ENCODE peak calls at places on chromosomes 7 and 10, in eight cellular contexts. T, Q, W, Y, X, B, A and P are unnamed samples.

GRCh38 chr7:44320794-44321371 is 4.5 kb downstream of the CAMK2B start:
- DNase-seq in B (no peak), X (no peak), Q (no peak), Y (no peak), A (no peak), W (no peak), T (no peak), P (no peak)

GRCh38 chr10:116421815-116422214 is 5.8 kb upstream of the PNLIPRP3 start:
- DNase-seq in W (no peak), Q (no peak), X (no peak), T (no peak), Y (no peak), A (no peak), B (no peak), P (no peak)

GRCh38 chr10:32437334-32437733 is 8.6 kb upstream of the CCDC7 start:
- DNase-seq in B (no peak), W (no peak), A (no peak), Y (no peak), Q (peak), X (peak), T (peak), P (no peak)

GRCh38 chr7:102064361-102065025 is 222.2 kb upstream of the SH2B2 start:
- DNase-seq in Y (peak), A (no peak), W (no peak), X (peak), T (no peak), B (no peak), Q (no peak), P (no peak)

GRCh38 chr10:101228682-101229274 is 485 bp downstream of the LBX1 start:
- DNase-seq in A (no peak), Q (no peak), Y (no peak), W (no peak), T (no peak), X (no peak), B (peak), P (no peak)

GRCh38 chr10:17527530-17528146 is 73.2 kb upstream of the ST8SIA6 start:
- DNase-seq in Q (peak), Y (peak), B (no peak), T (peak), X (peak), A (no peak), W (no peak), P (no peak)

GRCh38 chr10:25493122-25493893 is 318.5 kb downstream of the GPR158 start:
- DNase-seq in T (no peak), X (peak), Q (no peak), Y (peak), A (no peak), W (no peak), B (peak), P (peak)

GRCh38 chr10:102713483-102713813 is 749 bp downstream of the ARL3 start:
- DNase-seq in A (no peak), B (no peak), Y (no peak), Q (peak), T (no peak), X (no peak), W (no peak), P (no peak)

GRCh38 chr7:103573479-103574058 is 127.6 kb upstream of the SLC26A5 start:
- DNase-seq in B (peak), T (peak), W (no peak), Q (peak), Y (peak), X (peak), A (no peak), P (no peak)

GRCh38 chr7:140022582-140023211 is 40.1 kb downstream of the PARP12 start:
- DNase-seq in Y (no peak), X (peak), W (no peak), T (peak), A (no peak), B (no peak), Q (no peak), P (no peak)

GRCh38 chr10:71526662-71527061 is 129.9 kb downstream of the CDH23 start:
- DNase-seq in Q (no peak), T (no peak), A (no peak), W (no peak), Y (no peak), B (no peak), X (no peak), P (no peak)

DNA sequence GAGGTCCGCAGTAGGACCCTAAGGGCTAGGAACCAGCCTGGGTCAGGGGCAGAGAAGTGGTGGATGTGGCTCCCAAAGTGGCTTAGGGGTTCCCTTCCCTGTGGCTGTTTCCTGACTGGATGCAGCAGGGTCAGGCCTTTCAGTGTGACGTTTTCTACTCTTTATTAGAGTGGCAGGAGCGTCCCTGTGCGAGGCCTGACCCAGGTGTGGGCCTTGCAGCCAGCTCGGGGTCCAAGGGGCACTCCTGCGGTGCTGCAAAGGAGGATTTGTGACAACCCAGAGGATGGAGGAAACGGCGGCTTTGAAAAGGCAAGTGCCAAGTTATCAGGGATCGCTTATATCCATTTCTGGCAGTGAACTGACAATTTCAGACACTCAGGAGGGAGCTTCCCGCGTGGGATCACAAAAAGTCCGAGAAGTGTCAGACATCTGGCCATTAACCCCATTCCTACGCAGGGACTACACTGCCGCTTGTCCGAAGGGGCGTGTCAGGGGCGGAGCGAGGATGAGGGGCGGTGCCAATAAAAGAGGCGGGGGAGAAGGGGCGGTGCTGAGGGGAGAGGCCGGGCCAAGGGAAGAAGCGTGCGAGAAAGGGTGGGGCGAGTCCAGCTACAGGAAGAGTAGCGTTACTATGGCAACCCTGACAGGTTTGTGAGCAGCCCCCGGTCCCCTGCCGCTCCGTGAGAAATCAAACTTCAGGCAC is 98.8 kb upstream of the ZNF722 start:
- DNase-seq in X (no peak), Y (no peak), B (no peak), Q (no peak), A (peak), T (no peak), W (peak), P (no peak)
- H3K4me3 ChIP-seq in X (no peak), Y (no peak), B (no peak), Q (no peak), A (peak), T (no peak), W (peak), P (peak)

DNA sequence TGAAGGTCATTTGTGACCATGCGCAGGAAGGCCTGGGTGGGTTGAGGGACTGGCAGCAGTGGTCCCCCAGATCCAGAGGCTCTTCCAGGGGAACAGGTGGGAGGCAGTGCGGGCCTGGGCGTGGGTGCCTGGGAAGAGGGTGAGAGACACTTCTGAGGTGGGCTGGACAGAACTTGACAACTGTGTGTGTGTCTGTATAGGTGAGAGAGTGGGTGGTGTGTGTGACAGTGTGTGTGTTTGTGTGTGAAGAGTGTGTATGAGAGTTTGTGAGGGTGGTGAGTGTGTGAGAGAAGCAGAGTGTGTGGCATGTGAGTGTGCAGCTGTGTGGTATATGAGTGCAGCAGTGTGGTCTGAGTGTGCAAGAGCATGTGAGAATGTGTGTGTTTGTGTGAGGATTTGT is 87.7 kb downstream of the TMEM178B start:
- DNase-seq in A (no peak), Y (no peak), B (no peak), T (no peak), Q (no peak), W (no peak), X (no peak), P (no peak)
- H3K4me3 ChIP-seq in A (no peak), Y (no peak), B (no peak), T (no peak), Q (no peak), W (no peak), X (no peak), P (peak)

GRCh38 chr7:151116603-151117002 is 30.3 kb downstream of the AGAP3 start:
- DNase-seq in A (no peak), W (no peak), X (no peak), Q (no peak), B (no peak), Y (no peak), T (no peak), P (no peak)

GRCh38 chr7:151113344-151114150 is 27.3 kb downstream of the AGAP3 start:
- DNase-seq in X (peak), Y (peak), B (peak), W (no peak), A (no peak), T (no peak), Q (peak), P (peak)

GRCh38 chr7:151115121-151115835 is 29.0 kb downstream of the AGAP3 start:
- DNase-seq in B (peak), Q (peak), X (no peak), T (no peak), Y (peak), A (no peak), W (no peak), P (no peak)

GRCh38 chr7:151115836-151116418 is 29.7 kb downstream of the AGAP3 start:
- DNase-seq in Y (peak), T (no peak), Q (no peak), A (peak), X (no peak), B (no peak), W (no peak), P (no peak)

DNA sequence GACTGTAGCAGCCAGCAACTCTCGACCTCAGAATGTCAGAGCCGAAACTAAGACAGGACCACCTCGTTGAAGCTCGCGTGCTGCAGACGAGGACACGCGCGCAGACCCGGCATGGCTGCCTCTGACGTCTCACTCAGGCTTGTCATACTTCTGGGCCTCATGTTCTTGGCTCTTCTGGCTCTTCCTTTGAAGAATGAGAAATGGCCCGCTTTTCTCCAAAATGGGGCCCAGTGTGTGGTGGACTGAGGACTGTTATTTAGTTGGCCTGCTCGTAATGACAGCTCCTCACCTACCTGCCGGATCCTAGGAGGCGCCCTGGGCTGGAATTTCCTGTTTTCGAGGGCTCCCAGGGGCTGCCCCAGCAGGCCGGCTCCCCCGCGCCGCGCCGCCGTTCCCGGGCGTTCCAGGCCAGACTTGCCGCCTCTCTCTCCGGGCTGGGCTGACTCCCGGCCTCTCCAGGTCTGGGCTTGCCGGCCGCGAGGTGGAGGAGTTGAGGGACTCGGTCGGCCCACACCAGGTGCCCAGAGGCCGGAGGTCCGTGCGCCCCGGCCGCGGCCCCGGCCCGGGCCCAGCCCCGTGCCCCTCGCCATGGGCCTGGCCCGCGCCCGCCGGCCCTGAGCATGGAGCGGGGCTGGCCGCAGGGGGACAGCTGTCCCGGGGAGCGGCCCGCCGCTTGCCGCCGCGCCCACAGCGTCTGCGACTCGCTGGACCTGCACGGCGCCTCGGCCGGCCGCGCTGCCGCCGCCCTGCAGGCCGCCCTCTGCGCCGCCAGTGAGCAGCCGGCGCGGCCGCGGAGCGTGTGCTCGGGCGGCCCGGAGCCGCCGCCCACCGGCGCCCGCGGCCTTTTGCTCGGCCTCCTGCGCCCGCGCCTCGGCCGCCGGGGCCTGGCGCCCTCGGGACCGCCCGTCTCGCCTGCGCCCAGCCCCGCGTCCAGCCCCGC is 28.1 kb downstream of the AGAP3 start:
- DNase-seq in B (peak), A (peak), Q (no peak), W (no peak), Y (peak), T (no peak), X (no peak), P (no peak)
- H3K4me3 ChIP-seq in B (peak), A (peak), Q (no peak), W (no peak), Y (no peak), T (no peak), X (no peak), P (no peak)

GRCh38 chr7:41997151-41997550 is 239.9 kb downstream of the GLI3 start:
- DNase-seq in B (no peak), X (no peak), T (no peak), A (no peak), W (no peak), Q (peak), Y (no peak), P (no peak)
- H3K4me3 ChIP-seq in B (no peak), X (no peak), T (no peak), A (no peak), W (no peak), Q (peak), Y (no peak), P (no peak)

DNA sequence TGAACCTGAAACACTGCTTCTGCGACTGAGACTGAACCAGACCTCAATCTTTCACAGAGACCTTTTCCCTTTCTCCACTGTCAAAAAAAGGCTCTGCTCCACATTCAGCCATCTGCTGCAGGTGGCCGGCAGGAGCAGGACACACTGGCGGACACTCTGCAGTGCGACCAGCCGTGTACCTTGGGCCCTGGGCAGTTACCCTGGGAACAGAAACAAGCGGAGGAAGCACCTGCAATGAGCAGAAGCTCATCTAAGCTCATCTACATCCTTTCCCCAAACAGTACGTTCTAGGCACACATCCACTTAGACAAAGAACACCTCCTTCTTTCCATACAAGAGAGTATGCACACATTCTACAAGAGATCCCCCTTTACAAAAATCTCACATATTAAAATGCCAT is 22.8 kb downstream of the VOPP1 start:
- DNase-seq in T (no peak), W (no peak), X (no peak), B (no peak), Y (no peak), A (no peak), Q (no peak), P (no peak)
- H3K4me3 ChIP-seq in T (no peak), W (no peak), X (no peak), B (no peak), Y (no peak), A (no peak), Q (no peak), P (no peak)

DNA sequence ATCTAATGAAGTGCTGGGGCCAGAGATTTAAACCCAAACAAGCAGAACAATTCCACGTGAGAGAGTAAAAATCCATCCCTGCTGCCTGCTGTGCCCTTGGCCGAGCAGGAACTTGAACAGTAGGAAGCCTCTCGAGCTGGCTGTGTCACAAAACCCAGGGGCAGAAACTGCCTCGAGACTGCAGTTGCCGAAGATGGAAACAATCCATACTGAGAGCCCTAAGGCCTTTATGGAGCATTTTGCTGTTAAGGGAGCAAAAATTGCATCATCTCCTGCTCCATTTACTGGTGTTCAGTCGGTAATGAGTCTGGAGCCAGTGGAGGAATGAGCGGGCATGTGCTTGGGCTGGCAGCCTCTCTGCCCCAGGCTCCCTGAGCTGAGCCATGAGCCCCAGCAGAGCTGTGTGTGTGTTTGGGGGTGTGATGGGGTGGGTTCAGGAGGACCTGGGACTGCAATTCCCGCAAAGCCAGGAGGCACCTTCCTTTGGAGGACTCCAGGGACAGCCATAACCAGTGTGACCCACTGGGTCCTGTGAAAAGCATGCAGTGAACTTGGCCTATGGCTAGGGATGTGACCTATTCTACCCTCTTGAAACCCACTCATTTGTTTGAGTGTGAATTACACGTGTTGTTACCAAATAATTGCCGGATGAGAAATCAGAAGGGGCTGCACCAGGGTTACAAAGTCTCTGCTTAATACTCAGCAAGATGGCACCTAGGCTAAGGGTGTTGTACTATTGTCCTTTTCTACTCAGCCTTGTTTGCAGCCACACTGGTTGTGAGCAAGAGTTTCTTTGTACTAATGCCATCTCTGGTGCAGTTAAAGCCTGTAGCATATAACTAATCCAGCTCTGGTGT is 58.4 kb downstream of the CDHR3 start:
- DNase-seq in B (no peak), A (no peak), Q (no peak), X (no peak), Y (peak), W (no peak), T (no peak), P (no peak)
- H3K4me3 ChIP-seq in B (no peak), A (no peak), Q (no peak), X (no peak), Y (no peak), W (no peak), T (no peak), P (no peak)

GRCh38 chr7:151251328-151251925 is 2.9 kb upstream of the SMARCD3 start:
- DNase-seq in A (no peak), Y (no peak), X (peak), B (no peak), W (peak), T (peak), Q (peak), P (no peak)
- H3K4me3 ChIP-seq in A (peak), Y (peak), X (peak), B (peak), W (peak), T (peak), Q (peak), P (peak)